ENCODE peak calls at places on chromosomes 6 and 20, in four cellular contexts. L, Z, S and B are unnamed samples.

GRCh38 chr6:1872649-1873131 is 263.0 kb downstream of the FOXC1 start:
- DNase-seq in L (no peak), Z (peak), S (peak), B (no peak)

GRCh38 chr6:90403489-90404381 is 107.1 kb upstream of the BACH2 start:
- DNase-seq in L (no peak), Z (peak), S (peak), B (no peak)

GRCh38 chr6:53527249-53527765 is 17.6 kb downstream of the GCLC start:
- DNase-seq in L (no peak), Z (no peak), S (no peak), B (no peak)

GRCh38 chr6:98877250-98877649 is 42.9 kb downstream of the POU3F2 start:
- DNase-seq in L (no peak), Z (no peak), S (no peak), B (no peak)

GRCh38 chr6:117404548-117404947 is 21.2 kb downstream of the ROS1 start:
- DNase-seq in L (no peak), Z (no peak), S (peak), B (no peak)

GRCh38 chr20:50281831-50282591 is 91.4 kb downstream of the CEBPB start:
- DNase-seq in L (no peak), Z (no peak), S (no peak), B (no peak)

GRCh38 chr20:13800728-13801134 is 15.9 kb downstream of the NDUFAF5 start:
- DNase-seq in L (no peak), Z (peak), S (peak), B (no peak)

GRCh38 chr6:105803439-105803838 is 282.7 kb upstream of the PRDM1 start:
- DNase-seq in L (no peak), Z (no peak), S (peak), B (no peak)

GRCh38 chr6:76984572-76984971 is 478.7 kb downstream of the HTR1B start:
- DNase-seq in L (no peak), Z (no peak), S (peak), B (no peak)

GRCh38 chr6:152299336-152299735 is 337.8 kb downstream of the SYNE1 start:
- DNase-seq in L (no peak), Z (no peak), S (no peak), B (no peak)

GRCh38 chr6:118325220-118325860 is 222.8 kb upstream of the PLN start:
- DNase-seq in L (no peak), Z (no peak), S (peak), B (no peak)

GRCh38 chr6:117338567-117338966 is 73.2 kb downstream of the VGLL2 start:
- DNase-seq in L (no peak), Z (no peak), S (no peak), B (no peak)

GRCh38 chr6:144123836-144124235 is 26.5 kb upstream of the STX11 start:
- DNase-seq in L (no peak), Z (no peak), S (no peak), B (no peak)

GRCh38 chr20:675453-676314 is at the start of gene SCRT2:
- DNase-seq in L (peak), Z (peak), S (peak), B (peak)

GRCh38 chr6:3228046-3228671 is 706 bp upstream of the TUBB2B start:
- DNase-seq in L (no peak), Z (peak), S (no peak), B (peak)

GRCh38 chr6:134138226-134138975 is 86.0 kb upstream of the SLC2A12 start:
- DNase-seq in L (no peak), Z (no peak), S (peak), B (no peak)

GRCh38 chr6:75906871-75907270 is 157.8 kb downstream of the MYO6 start:
- DNase-seq in L (no peak), Z (no peak), S (no peak), B (no peak)

GRCh38 chr20:19231359-19232035 is 19.1 kb downstream of the SLC24A3 start:
- DNase-seq in L (no peak), Z (no peak), S (no peak), B (no peak)

GRCh38 chr6:151191477-151191995 is 48.2 kb upstream of the AKAP12 start:
- DNase-seq in L (no peak), Z (no peak), S (no peak), B (no peak)

GRCh38 chr6:29705389-29706231 is 17.6 kb upstream of the HLA-F start:
- DNase-seq in L (no peak), Z (peak), S (peak), B (no peak)

GRCh38 chr6:113412589-113413367 is 444.4 kb upstream of the MARCKS start:
- DNase-seq in L (no peak), Z (no peak), S (no peak), B (no peak)

GRCh38 chr6:42898891-42899361 is 16.9 kb upstream of the PTCRA start:
- DNase-seq in L (peak), Z (peak), S (peak), B (peak)

GRCh38 chr6:129725341-129725740 is 15.4 kb upstream of the ARHGAP18 start:
- DNase-seq in L (no peak), Z (no peak), S (no peak), B (no peak)

GRCh38 chr6:30483677-30484279 is 5.5 kb upstream of the HLA-E start:
- DNase-seq in L (no peak), Z (peak), S (peak), B (no peak)

GRCh38 chr6:91198588-91199255 is 611.9 kb upstream of the MAP3K7 start:
- DNase-seq in L (no peak), Z (no peak), S (no peak), B (no peak)

GRCh38 chr20:58046311-58046710 is 182.1 kb downstream of the ANKRD60 start:
- DNase-seq in L (no peak), Z (no peak), S (no peak), B (no peak)

GRCh38 chr6:37126554-37126906 is 43.4 kb upstream of the PIM1 start:
- DNase-seq in L (no peak), Z (no peak), S (no peak), B (no peak)

GRCh38 chr6:32847004-32847403 is 3.2 kb upstream of the PSMB8 start:
- DNase-seq in L (no peak), Z (no peak), S (no peak), B (no peak)
- TF ChIP-seq CTCF in L (no peak), Z (no peak), S (no peak), B (no peak)

DNA sequence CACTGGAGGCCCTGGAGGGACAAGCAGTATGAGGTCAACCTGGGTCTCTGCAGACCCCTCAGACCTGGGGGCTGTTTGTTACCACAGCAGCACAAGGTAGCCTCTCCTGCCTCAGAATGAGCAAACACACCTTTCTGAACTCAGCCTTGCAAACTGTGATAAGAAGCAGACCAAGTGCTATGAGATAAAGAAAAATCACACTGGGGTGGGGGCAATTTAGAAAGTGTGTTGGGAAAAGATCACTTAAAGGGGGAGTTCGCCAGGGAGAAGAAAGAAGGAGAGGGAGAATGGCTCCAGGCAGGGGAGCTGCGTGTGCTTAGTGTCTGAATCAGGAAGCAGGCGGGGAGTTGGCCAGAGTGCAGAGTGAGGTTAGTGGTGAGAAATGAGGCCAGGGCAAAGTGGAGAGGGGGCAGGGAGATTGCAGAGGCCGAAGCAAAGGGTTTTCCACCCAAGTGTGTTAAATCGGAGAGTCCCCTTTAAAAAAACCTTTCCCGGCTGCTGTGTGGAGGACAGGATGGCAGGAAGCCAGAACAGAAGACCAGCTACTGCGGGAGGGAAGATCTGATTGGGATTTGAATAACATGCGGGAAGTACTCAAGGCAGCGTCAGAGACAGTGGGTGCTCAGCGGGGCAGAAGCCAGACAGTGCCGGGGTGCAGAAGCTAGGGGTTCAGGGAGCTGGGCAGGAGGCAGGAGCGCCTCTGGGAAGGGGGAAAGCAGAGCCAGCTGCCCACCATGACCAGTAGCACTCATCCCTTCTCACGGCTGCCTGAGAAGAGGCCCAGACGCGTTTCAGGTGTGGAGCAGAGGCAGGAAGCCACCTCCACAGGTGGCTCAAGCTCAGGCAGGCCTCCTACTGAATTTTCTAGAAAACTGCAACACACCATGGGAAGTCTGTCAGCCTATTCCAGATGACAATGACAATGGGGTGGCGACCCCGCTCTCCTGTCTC is 9.0 kb downstream of the ADA start:
- DNase-seq in L (peak), Z (peak), S (peak), B (no peak)
- TF ChIP-seq CTCF in L (peak), Z (no peak), S (no peak), B (peak)

GRCh38 chr6:6178795-6179194 is 141.7 kb downstream of the F13A1 start:
- DNase-seq in L (no peak), Z (no peak), S (no peak), B (no peak)

GRCh38 chr6:6179858-6180257 is 140.6 kb downstream of the F13A1 start:
- DNase-seq in L (no peak), Z (no peak), S (no peak), B (no peak)

GRCh38 chr6:6177754-6178153 is 142.7 kb downstream of the F13A1 start:
- DNase-seq in L (no peak), Z (no peak), S (no peak), B (no peak)

GRCh38 chr6:6176829-6177228 is 143.6 kb downstream of the F13A1 start:
- DNase-seq in L (no peak), Z (no peak), S (no peak), B (no peak)

DNA sequence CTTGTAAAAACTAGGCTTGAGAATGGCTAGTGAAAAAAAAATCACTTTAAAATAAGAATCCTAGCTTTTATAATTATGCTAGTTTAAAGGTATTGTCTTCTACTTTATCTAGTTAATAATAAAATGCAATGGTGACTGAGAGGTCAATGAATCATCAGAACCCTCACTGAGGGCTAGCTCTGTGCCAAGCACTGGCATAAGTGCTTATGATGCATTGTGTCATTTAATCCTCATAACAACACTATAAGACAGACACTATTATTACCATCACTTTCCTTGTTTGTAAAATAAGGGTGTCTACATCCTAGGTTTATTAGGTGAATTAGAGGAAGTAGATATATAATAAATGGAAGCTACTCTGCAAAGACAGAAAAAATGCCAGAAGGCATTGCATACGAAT is 144.3 kb downstream of the F13A1 start:
- DNase-seq in L (no peak), Z (no peak), S (no peak), B (no peak)
- TF ChIP-seq CTCF in L (no peak), Z (no peak), S (no peak), B (no peak)

GRCh38 chr6:157614026-157614484 is 209.0 kb upstream of the SNX9 start:
- DNase-seq in L (no peak), Z (no peak), S (peak), B (no peak)

GRCh38 chr6:157615951-157616350 is 207.1 kb upstream of the SNX9 start:
- DNase-seq in L (no peak), Z (no peak), S (no peak), B (no peak)

GRCh38 chr6:157611406-157611805 is 211.6 kb upstream of the SNX9 start:
- DNase-seq in L (no peak), Z (no peak), S (no peak), B (no peak)

GRCh38 chr6:157613011-157613522 is 210.0 kb upstream of the SNX9 start:
- DNase-seq in L (no peak), Z (no peak), S (peak), B (no peak)

DNA sequence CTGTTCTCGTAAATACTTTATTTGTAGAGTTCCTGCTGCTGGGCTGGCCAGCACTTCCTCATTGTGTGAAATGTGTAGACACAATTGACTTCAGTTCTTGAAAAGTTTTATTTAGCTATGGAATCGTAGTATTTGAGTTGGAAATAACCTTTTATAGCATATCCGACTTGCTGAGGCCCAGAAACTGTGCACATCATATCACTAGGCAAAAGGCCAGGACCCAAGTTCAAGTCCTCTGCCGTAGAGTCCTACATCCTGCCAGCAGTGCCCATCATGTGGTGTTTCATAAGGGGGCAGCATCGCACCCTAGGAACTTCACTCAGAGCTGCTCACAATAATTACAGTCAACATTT is 207.7 kb upstream of the SNX9 start:
- DNase-seq in L (no peak), Z (no peak), S (no peak), B (no peak)
- TF ChIP-seq CTCF in L (no peak), Z (peak), S (peak), B (no peak)

GRCh38 chr6:154159126-154159525 is 120.1 kb downstream of the OPRM1 start:
- DNase-seq in L (no peak), Z (no peak), S (no peak), B (no peak)

GRCh38 chr6:154157706-154158105 is 118.7 kb downstream of the OPRM1 start:
- DNase-seq in L (no peak), Z (no peak), S (no peak), B (no peak)

GRCh38 chr6:154156135-154156948 is 117.3 kb downstream of the OPRM1 start:
- DNase-seq in L (peak), Z (peak), S (peak), B (no peak)

GRCh38 chr6:154154389-154154967 is 115.4 kb downstream of the OPRM1 start:
- DNase-seq in L (peak), Z (peak), S (peak), B (no peak)

GRCh38 chr6:154157082-154157481 is 118.0 kb downstream of the OPRM1 start:
- DNase-seq in L (no peak), Z (no peak), S (no peak), B (no peak)
- TF ChIP-seq CTCF in L (no peak), Z (no peak), S (no peak), B (no peak)